ENCODE peak calls at places on chromosomes 11 and 22, in six cellular contexts. J, T, R, V, W and I are unnamed samples.

GRCh38 chr11:106208795-106209194 is 131.3 kb downstream of the AASDHPPT start:
- DNase-seq in J (no peak), W (peak; percentile 14), R (no peak), V (no peak), T (no peak), I (no peak)

GRCh38 chr11:3156661-3157311 is 8.3 kb downstream of the OSBPL5 start:
- DNase-seq in R (no peak), V (peak; percentile 58), J (peak; percentile 10), W (peak; percentile 3), T (no peak), I (no peak)

GRCh38 chr11:67054851-67055523 is 1.7 kb upstream of the RHOD start:
- DNase-seq in T (peak; percentile 88), W (peak; percentile 64), J (peak; percentile 71), V (peak; percentile 81), R (peak; percentile 85), I (no peak)

GRCh38 chr11:78292109-78292803 is 103.5 kb downstream of the USP35 start:
- DNase-seq in J (no peak), W (no peak), R (no peak), V (no peak), T (no peak), I (no peak)

GRCh38 chr11:100404907-100405306 is 282.2 kb upstream of the ARHGAP42 start:
- DNase-seq in R (no peak), J (no peak), V (peak; percentile 32), W (no peak), T (no peak), I (no peak)

GRCh38 chr11:9438611-9439010 is 22.2 kb upstream of the ZNF143 start:
- DNase-seq in T (peak; percentile 4), V (no peak), R (no peak), W (no peak), J (no peak), I (no peak)

GRCh38 chr11:133800666-133801065 is 44.6 kb downstream of the SPATA19 start:
- DNase-seq in W (no peak), R (no peak), T (no peak), J (no peak), V (no peak), I (peak; percentile 69)

GRCh38 chr11:101582242-101583052 is 1.4 kb downstream of the TRPC6 start:
- DNase-seq in T (peak; percentile 31), W (no peak), R (no peak), V (no peak), J (no peak), I (no peak)

GRCh38 chr22:45294030-45294429 is 9.3 kb downstream of the UPK3A start:
- DNase-seq in R (no peak), W (no peak), T (no peak), V (no peak), J (no peak), I (no peak)

GRCh38 chr22:48713266-48714205 is 1114.1 kb downstream of the BRD1 start:
- DNase-seq in J (no peak), R (no peak), V (peak; percentile 56), W (no peak), T (no peak), I (no peak)

GRCh38 chr11:97754976-97755375 is 1265.8 kb upstream of the CNTN5 start:
- DNase-seq in T (no peak), V (no peak), W (no peak), J (no peak), R (no peak), I (no peak)

GRCh38 chr11:62153087-62153395 is 29.2 kb downstream of the INCENP start:
- DNase-seq in W (no peak), R (no peak), V (no peak), J (no peak), T (no peak), I (no peak)

GRCh38 chr11:105148241-105148640 is 8.7 kb upstream of the CARD18 start:
- DNase-seq in V (no peak), W (no peak), R (no peak), T (peak; percentile 49), J (no peak), I (no peak)

GRCh38 chr11:78138281-78138680 is 1.1 kb downstream of the ALG8 start:
- DNase-seq in V (no peak), W (no peak), J (no peak), T (peak; percentile 16), R (no peak), I (no peak)

GRCh38 chr11:102410382-102410784 is 42.2 kb downstream of the TMEM123 start:
- DNase-seq in J (no peak), T (peak; percentile 62), R (no peak), W (peak; percentile 77), V (no peak), I (no peak)

GRCh38 chr11:13963169-13963948 is 836 bp downstream of the SPON1 start:
- DNase-seq in J (peak; percentile 25), T (peak; percentile 17), V (no peak), W (no peak), R (peak; percentile 64), I (peak; percentile 87)

GRCh38 chr11:94623120-94623735 is 56.1 kb downstream of the PIWIL4 start:
- DNase-seq in V (no peak), R (peak; percentile 35), J (no peak), W (peak; percentile 75), T (peak; percentile 78), I (no peak)

GRCh38 chr22:41909290-41910049 is 5.4 kb downstream of the SHISA8 start:
- DNase-seq in W (no peak), V (no peak), T (no peak), J (no peak), R (no peak), I (no peak)

GRCh38 chr22:23767673-23768548 is at the start of gene CHCHD10:
- DNase-seq in T (peak; percentile 50), V (peak; percentile 92), W (peak; percentile 94), R (peak; percentile 90), J (peak; percentile 89), I (no peak)

DNA sequence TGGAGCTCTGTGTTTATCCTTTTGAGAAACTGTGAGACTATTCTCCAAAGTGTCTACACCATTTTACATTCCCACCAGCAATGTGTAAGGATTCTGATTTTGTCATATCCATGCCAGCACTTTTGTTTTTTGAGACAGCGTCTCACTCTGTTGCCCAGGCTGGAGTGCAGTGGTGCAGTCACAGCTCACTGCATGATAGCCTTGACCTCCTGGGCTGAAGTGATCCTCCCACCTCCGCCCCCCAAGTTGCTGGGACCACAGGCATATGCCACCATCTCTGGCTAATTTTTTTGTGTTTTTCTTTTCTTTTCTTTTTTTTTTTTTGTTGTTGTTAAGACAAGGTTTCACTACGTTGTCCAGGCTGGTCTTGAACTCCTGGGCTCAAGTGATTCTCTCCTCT is 35.3 kb downstream of the PPP6R3 start:
- DNase-seq in W (no peak), R (no peak), V (no peak), T (no peak), J (no peak), I (no peak)
- H3K4me1 ChIP-seq in W (no peaks in the 10 kb centered on the region), R (peaks cover 13% of the 10 kb centered on the region), V (peaks cover 45% of the 10 kb centered on the region), T (peaks cover 9% of the 10 kb centered on the region), J (peaks cover 73% of the 10 kb centered on the region), I (peaks cover 51% of the 10 kb centered on the region)

DNA sequence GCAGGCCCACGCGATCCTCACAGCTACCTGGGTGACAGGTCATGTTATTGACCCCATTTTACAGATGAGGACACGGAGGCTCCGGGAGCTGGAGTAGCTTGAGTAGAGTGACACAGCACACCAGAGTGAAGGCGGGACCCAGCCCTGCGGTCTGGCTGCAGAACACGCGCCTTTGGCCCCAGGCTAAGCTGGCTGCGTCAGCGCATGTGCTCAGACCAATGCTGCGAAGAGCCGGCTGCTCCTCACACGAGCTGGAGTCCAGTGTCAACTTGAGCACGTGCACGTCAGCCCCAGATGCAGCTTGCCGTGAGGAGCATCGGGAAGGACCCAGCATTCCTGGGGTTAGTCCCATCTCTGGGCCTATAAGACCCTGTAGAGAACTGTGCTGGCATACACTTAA is 49.9 kb downstream of the SCUBE1 start:
- DNase-seq in W (peak; percentile 49), J (no peak), T (no peak), V (no peak), R (peak; percentile 37), I (no peak)
- H3K4me1 ChIP-seq in W (peaks cover 84% of the 10 kb centered on the region), J (no peaks in the 10 kb centered on the region), T (peaks cover 11% of the 10 kb centered on the region), V (peaks cover 62% of the 10 kb centered on the region), R (no peaks in the 10 kb centered on the region), I (peaks cover 71% of the 10 kb centered on the region)

GRCh38 chr22:36340621-36341020 is 47.1 kb downstream of the MYH9 start:
- DNase-seq in J (no peak), V (no peak), T (no peak), R (no peak), W (no peak), I (no peak)

GRCh38 chr22:36336246-36337182 is 51.3 kb downstream of the MYH9 start:
- DNase-seq in R (no peak), T (no peak), V (no peak), W (no peak), J (no peak), I (no peak)

GRCh38 chr22:36341640-36342041 is 46.1 kb downstream of the MYH9 start:
- DNase-seq in T (no peak), W (no peak), V (no peak), R (no peak), J (no peak), I (no peak)

GRCh38 chr22:36337365-36338130 is 50.2 kb downstream of the MYH9 start:
- DNase-seq in J (no peak), W (no peak), V (no peak), R (no peak), T (no peak), I (no peak)

DNA sequence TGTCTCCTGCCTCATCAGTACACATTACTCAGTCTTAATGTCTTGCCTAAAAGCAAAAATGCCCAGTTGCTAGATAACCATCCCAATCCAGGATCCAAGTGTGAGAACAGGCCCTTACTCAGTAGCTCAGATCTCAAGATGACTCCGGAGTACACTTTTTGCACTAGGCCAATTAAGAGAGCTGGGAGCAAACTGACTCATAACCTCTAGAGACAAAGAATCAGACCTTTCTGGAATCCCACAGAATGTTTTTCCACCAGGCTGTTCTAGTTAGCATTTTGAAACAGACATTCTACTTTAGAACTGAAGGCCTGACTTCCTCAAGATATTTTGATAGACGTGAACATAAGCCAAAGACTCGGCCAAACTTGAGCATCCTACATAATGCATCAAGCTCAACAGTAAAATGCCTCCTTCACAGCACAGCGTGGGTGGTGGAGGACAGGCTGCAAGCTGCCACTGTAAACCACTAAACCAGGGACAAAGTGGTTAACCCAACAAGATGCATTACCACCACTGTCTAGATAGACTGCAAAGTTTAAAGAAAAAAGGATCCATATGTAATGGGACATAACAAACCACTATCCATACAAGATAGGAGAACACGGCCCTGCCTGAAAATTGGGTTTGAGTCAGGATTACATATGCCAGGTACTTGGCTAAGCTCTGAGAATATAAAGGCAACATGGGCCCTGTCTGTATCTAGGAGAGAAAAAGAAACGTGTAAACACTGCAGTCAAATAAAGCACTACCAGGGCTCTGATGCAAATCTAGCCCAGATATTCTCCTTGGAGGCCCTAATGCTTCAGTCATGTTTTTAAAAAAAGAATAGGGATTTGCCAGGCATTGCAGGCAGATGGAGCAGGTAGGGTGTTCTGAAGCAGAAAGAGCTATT is 48.3 kb downstream of the MYH9 start:
- DNase-seq in V (no peak), W (no peak), R (no peak), T (peak; percentile 78), J (no peak), I (no peak)
- H3K4me1 ChIP-seq in V (peaks cover 83% of the 10 kb centered on the region), W (peaks cover 15% of the 10 kb centered on the region), R (peaks cover 20% of the 10 kb centered on the region), T (peaks cover 59% of the 10 kb centered on the region), J (peaks cover 48% of the 10 kb centered on the region), I (peaks cover 84% of the 10 kb centered on the region)

DNA sequence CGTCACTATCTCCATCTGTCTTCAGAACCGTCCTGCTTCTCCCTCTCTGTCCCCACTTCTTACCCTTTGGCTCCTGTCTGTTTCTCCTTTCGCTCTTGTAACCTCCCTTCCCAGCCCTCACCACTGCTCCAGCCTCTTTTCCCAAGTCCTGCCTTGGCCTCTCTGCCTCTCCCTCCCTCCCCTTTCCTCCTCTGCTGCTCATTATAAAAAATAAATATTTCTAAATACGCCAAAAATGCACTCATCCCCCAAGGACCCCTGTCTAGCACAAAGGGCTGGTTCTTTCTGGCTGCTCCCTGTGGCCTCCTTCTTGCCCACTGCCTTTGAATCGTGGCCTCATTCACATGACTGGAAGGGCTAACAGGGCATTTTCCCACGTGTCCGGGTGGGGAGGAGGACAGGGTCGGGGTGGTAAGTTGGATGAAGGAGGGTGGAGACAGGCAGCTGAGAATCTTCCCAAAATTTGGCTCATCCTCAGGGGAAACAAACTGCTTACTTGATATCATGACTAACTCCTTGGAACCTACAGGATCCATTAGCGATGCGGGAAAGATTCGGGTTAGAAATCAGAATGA is 26.4 kb upstream of the OAF start:
- DNase-seq in T (no peak), R (peak; percentile 36), V (peak; percentile 32), J (peak; percentile 71), W (no peak), I (peak; percentile 74)
- H3K4me1 ChIP-seq in T (peaks cover 19% of the 10 kb centered on the region), R (peaks cover 19% of the 10 kb centered on the region), V (peaks cover 7% of the 10 kb centered on the region), J (no peaks in the 10 kb centered on the region), W (peaks cover 8% of the 10 kb centered on the region), I (peaks cover 92% of the 10 kb centered on the region)